ENCODE peak calls at places on chromosome 7, in four cellular contexts. S is EL, T is GM04503, H is right cardiac atrium. A is an unnamed sample.
A peak's percentile ranks its signal among the peaks of the same experiment; 100 is the strongest.

GRCh38 chr7:77837966-77838365 is 39.4 kb downstream of the PHTF2 start:
- DNase-seq in S (no peak), H (no peak), T (no peak), A (no peak)

GRCh38 chr7:36514289-36515243 is 124.9 kb downstream of the ANLN start:
- DNase-seq in H (no peak), S (no peak), T (no peak), A (no peak)

GRCh38 chr7:149620961-149621360 is 123.4 kb upstream of the ZNF746 start:
- DNase-seq in H (no peak), T (no peak), S (no peak), A (no peak)

GRCh38 chr7:135976312-135977019 is 693 bp downstream of the MTPN start:
- DNase-seq in H (no peak), T (no peak), S (no peak), A (no peak)

GRCh38 chr7:138663741-138664710 is 37.1 kb downstream of the SVOPL start:
- DNase-seq in H (no peak), T (no peak), S (peak; percentile 20), A (no peak)

GRCh38 chr7:16688249-16688648 is 42.3 kb downstream of the BZW2 start:
- DNase-seq in T (no peak), H (no peak), S (no peak), A (no peak)

GRCh38 chr7:138001529-138002095 is at the start of gene CREB3L2:
- DNase-seq in S (peak; percentile 74), H (no peak), T (no peak), A (peak; percentile 74)

GRCh38 chr7:995571-995970 is 12.6 kb downstream of the CYP2W1 start:
- DNase-seq in S (no peak), H (no peak), T (no peak), A (no peak)

GRCh38 chr7:30755384-30756154 is 3.6 kb downstream of the INMT start:
- DNase-seq in T (no peak), S (no peak), H (peak; percentile 88), A (no peak)

GRCh38 chr7:13017325-13017853 is 330.0 kb downstream of the ARL4A start:
- DNase-seq in T (no peak), H (no peak), S (peak; percentile 53), A (no peak)

GRCh38 chr7:20839196-20839735 is 52.6 kb upstream of the SP8 start:
- DNase-seq in T (no peak), H (no peak), S (no peak), A (no peak)

GRCh38 chr7:93359520-93360198 is 127.5 kb downstream of the VPS50 start:
- DNase-seq in S (no peak), H (no peak), T (no peak), A (no peak)